ENCODE peak calls at places on chromosomes 11 and 22, in eight cellular contexts. Z is lung; P is GM23248; D is cardiac muscle cell; F is upper lobe of right lung; V is PC-3; N is CD8-positive, alpha-beta memory T cell; J is heart left ventricle. A is an unnamed sample.

GRCh38 chr22:27757928-27758525 is 43.5 kb downstream of the MN1 start:
- DNase-seq in P (no peak), F (no peak), D (no peak), Z (no peak), V (no peak), N (no peak), J (no peak), A (no peak)

GRCh38 chr11:47641585-47642098 is 717 bp downstream of the MTCH2 start:
- DNase-seq in Z (no peak), F (no peak), P (peak; percentile 43), D (no peak), V (peak; percentile 6), J (no peak), N (no peak), A (no peak)

GRCh38 chr11:33699515-33700424 is 856 bp downstream of the C11orf91 start:
- DNase-seq in F (no peak), J (peak; percentile 54), V (no peak), N (no peak), Z (no peak), D (no peak), P (peak; percentile 51), A (no peak)

GRCh38 chr11:124896071-124896750 is 1.5 kb downstream of the ROBO4 start:
- DNase-seq in Z (no peak), V (peak; percentile 59), P (no peak), N (no peak), J (no peak), F (no peak), D (no peak), A (no peak)

GRCh38 chr11:105298630-105299029 is 159.1 kb upstream of the CARD18 start:
- DNase-seq in F (no peak), D (no peak), P (peak; percentile 46), V (peak; percentile 16), N (no peak), J (no peak), Z (no peak), A (no peak)

GRCh38 chr11:131253885-131254204 is 116.6 kb upstream of the NTM start:
- DNase-seq in D (no peak), J (no peak), F (no peak), N (no peak), P (peak; percentile 26), Z (no peak), V (no peak), A (peak; percentile 35)

GRCh38 chr22:40867109-40867508 is 5.2 kb upstream of the DNAJB7 start:
- DNase-seq in V (no peak), P (no peak), F (no peak), D (no peak), Z (no peak), J (no peak), N (no peak), A (no peak)

GRCh38 chr11:10405858-10406592 is 49.0 kb upstream of the AMPD3 start:
- DNase-seq in N (peak; percentile 42), Z (peak; percentile 69), P (peak; percentile 96), V (peak; percentile 87), J (peak; percentile 75), D (peak; percentile 89), F (no peak), A (peak; percentile 47)

GRCh38 chr11:126676536-126676935 is 321.1 kb downstream of the ST3GAL4 start:
- DNase-seq in J (no peak), Z (no peak), F (no peak), N (no peak), P (no peak), V (no peak), D (no peak), A (no peak)

GRCh38 chr11:14927146-14927545 is 35.1 kb upstream of the CYP2R1 start:
- DNase-seq in N (no peak), P (peak; percentile 52), J (no peak), V (peak; percentile 17), Z (no peak), F (no peak), D (no peak), A (no peak)

GRCh38 chr11:61297341-61297740 is 2.2 kb upstream of the VWCE start:
- DNase-seq in J (no peak), F (no peak), V (no peak), N (no peak), Z (no peak), D (no peak), P (peak; percentile 69), A (no peak)

GRCh38 chr22:22767876-22768602 is 119.6 kb upstream of the IGLL5 start:
- DNase-seq in F (no peak), V (peak; percentile 20), N (no peak), Z (no peak), J (no peak), P (peak; percentile 53), D (no peak), A (no peak)

GRCh38 chr22:22818861-22819855 is 68.5 kb upstream of the IGLL5 start:
- DNase-seq in V (no peak), F (no peak), D (no peak), J (no peak), N (peak; percentile 62), P (no peak), Z (no peak), A (no peak)

GRCh38 chr11:74950374-74950969 is 1.4 kb downstream of the SPCS2 start:
- DNase-seq in P (no peak), N (no peak), D (no peak), F (no peak), Z (no peak), V (no peak), J (no peak), A (no peak)

GRCh38 chr11:102622258-102622657 is 2.9 kb downstream of the MMP20 start:
- DNase-seq in D (no peak), P (no peak), J (no peak), N (no peak), V (no peak), F (no peak), Z (no peak), A (no peak)

GRCh38 chr11:28223577-28223976 is 115.4 kb downstream of the METTL15 start:
- DNase-seq in N (no peak), J (no peak), P (no peak), Z (no peak), V (no peak), D (no peak), F (no peak), A (no peak)

GRCh38 chr11:60607483-60607882 is 91.9 kb upstream of the MS4A8 start:
- DNase-seq in F (no peak), V (no peak), Z (no peak), D (no peak), N (no peak), J (no peak), P (no peak), A (no peak)

GRCh38 chr11:12724301-12725046 is 50.3 kb downstream of the TEAD1 start:
- DNase-seq in P (peak; percentile 45), J (peak; percentile 71), Z (peak; percentile 79), F (no peak), D (no peak), N (no peak), V (peak; percentile 96), A (peak; percentile 74)

GRCh38 chr11:20362481-20362880 is 1.0 kb upstream of the HTATIP2 start:
- DNase-seq in Z (no peak), N (no peak), D (no peak), P (no peak), F (no peak), J (no peak), V (no peak), A (no peak)

GRCh38 chr22:26914786-26915185 is 257.4 kb downstream of the MIAT start:
- DNase-seq in P (no peak), N (no peak), J (no peak), F (no peak), V (no peak), Z (no peak), D (no peak), A (no peak)

GRCh38 chr11:72759468-72759867 is 7.3 kb upstream of the ARAP1 start:
- DNase-seq in J (no peak), F (no peak), P (no peak), N (no peak), Z (no peak), D (no peak), V (no peak), A (no peak)

GRCh38 chr22:24542641-24543040 is 12.3 kb downstream of the GUCD1 start:
- DNase-seq in Z (peak; percentile 59), D (no peak), N (no peak), P (no peak), F (peak; percentile 78), J (peak; percentile 70), V (no peak), A (no peak)
- H3K27ac ChIP-seq in Z (peak overlapping the region; percentile 58), D (no peak overlapping the region), N (no peak overlapping the region), P (no peak overlapping the region), F (peak overlapping the region; percentile 30), J (peak overlapping the region; percentile 6), V (no peak overlapping the region), A (no peak overlapping the region)

DNA sequence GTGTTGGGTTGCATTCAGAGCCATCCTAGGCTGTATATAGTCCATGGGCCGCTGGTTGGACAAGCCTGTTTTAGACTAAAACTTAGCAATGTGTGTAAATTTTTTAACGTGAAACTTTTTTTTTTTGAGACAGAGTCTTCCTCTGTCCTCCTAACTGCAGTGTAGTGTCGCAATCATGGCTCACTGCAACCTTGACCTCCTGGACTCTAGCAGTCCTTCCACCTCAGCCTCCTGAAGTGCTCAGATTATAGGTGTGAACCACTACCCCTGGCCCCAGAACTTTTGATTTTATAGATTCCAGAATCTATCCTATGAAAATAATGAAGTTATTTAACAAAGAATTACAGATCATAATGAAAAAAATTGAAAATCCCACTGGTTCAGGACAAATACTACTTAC is 29.9 kb upstream of the PANX2 start:
- DNase-seq in P (no peak), Z (no peak), V (no peak), F (no peak), N (no peak), D (no peak), J (no peak), A (no peak)
- H3K9me3 ChIP-seq in P (no peaks in the 10 kb centered on the region), Z (no peaks in the 10 kb centered on the region), V (no peaks in the 10 kb centered on the region), F (no peaks in the 10 kb centered on the region), N (no peaks in the 10 kb centered on the region), D (no peaks in the 10 kb centered on the region), J (no peaks in the 10 kb centered on the region), A (no peaks in the 10 kb centered on the region)

GRCh38 chr11:116835042-116835772 is 2.2 kb downstream of the APOA1 start:
- DNase-seq in F (no peak), V (no peak), Z (no peak), D (no peak), N (no peak), P (no peak), J (no peak), A (no peak)
- H3K4me3 ChIP-seq in F (peak overlapping the region; percentile 41), V (peak overlapping the region; percentile 63), Z (no peak overlapping the region), D (no peak overlapping the region), N (peak overlapping the region; percentile 78), P (peak overlapping the region; percentile 46), J (peak overlapping the region; percentile 47), A (peak overlapping the region; percentile 63)

GRCh38 chr22:43301866-43302265 is 41.3 kb downstream of the SCUBE1 start:
- DNase-seq in P (no peak), D (no peak), F (no peak), Z (no peak), J (no peak), V (no peak), N (no peak), A (no peak)

GRCh38 chr22:43300891-43301676 is 42.1 kb downstream of the SCUBE1 start:
- DNase-seq in V (no peak), D (no peak), N (no peak), F (no peak), J (no peak), P (no peak), Z (no peak), A (no peak)

GRCh38 chr22:43303166-43303565 is 40.0 kb downstream of the SCUBE1 start:
- DNase-seq in P (no peak), Z (no peak), V (no peak), D (no peak), N (no peak), F (no peak), J (no peak), A (no peak)

GRCh38 chr22:43303751-43304150 is 39.4 kb downstream of the SCUBE1 start:
- DNase-seq in F (no peak), N (no peak), J (no peak), P (no peak), V (no peak), Z (no peak), D (no peak), A (no peak)

GRCh38 chr22:43302462-43303109 is 40.6 kb downstream of the SCUBE1 start:
- DNase-seq in J (no peak), F (no peak), N (no peak), Z (no peak), P (no peak), V (no peak), D (no peak), A (no peak)
- H3K27ac ChIP-seq in J (no peak overlapping the region), F (no peak overlapping the region), N (no peak overlapping the region), Z (no peak overlapping the region), P (no peak overlapping the region), V (no peak overlapping the region), D (no peak overlapping the region), A (no peak overlapping the region)